ENCODE peak calls at places on chromosomes 7 and 10, in nine cellular contexts. N is heart left ventricle, U is sigmoid colon, F is left lung, P is right lobe of liver, W is PC-3, Z is fibroblast of lung, T is kidney epithelial cell, I is AG09309. Q is an unnamed sample.

GRCh38 chr7:130488376-130489139 is 3.3 kb upstream of the MEST start:
- DNase-seq in P (no peak), T (no peak), W (no peak), N (no peak), I (no peak), F (no peak), Z (peak), U (no peak), Q (no peak)

GRCh38 chr7:84701524-84702306 is 485.1 kb downstream of the SEMA3D start:
- DNase-seq in W (peak), Z (peak), I (peak), F (no peak), T (peak), U (no peak), P (no peak), N (no peak), Q (peak)

GRCh38 chr7:96495751-96496216 is 173.9 kb upstream of the SLC25A13 start:
- DNase-seq in W (peak), I (no peak), Z (no peak), P (no peak), F (no peak), U (no peak), N (no peak), T (no peak), Q (no peak)

GRCh38 chr10:80539421-80539999 is 1.8 kb downstream of the SH2D4B start:
- DNase-seq in P (no peak), U (peak), N (no peak), I (no peak), T (no peak), Z (no peak), F (peak), W (no peak), Q (no peak)

GRCh38 chr10:71582019-71582418 is 137.6 kb downstream of the C10orf105 start:
- DNase-seq in P (no peak), T (peak), N (peak), W (peak), Z (peak), F (no peak), U (no peak), I (no peak), Q (peak)

GRCh38 chr10:120963053-120963533 is 111.9 kb downstream of the WDR11 start:
- DNase-seq in I (no peak), Z (no peak), U (no peak), P (no peak), F (peak), W (no peak), T (no peak), N (no peak), Q (no peak)

GRCh38 chr10:86304436-86304835 is 62.2 kb downstream of the GRID1 start:
- DNase-seq in N (no peak), W (no peak), T (no peak), F (no peak), Z (no peak), U (peak), P (no peak), I (no peak), Q (no peak)

GRCh38 chr7:23022258-23022745 is 8.4 kb upstream of the HYCC1 start:
- DNase-seq in W (peak), Z (peak), P (no peak), T (no peak), I (peak), F (no peak), U (no peak), N (no peak), Q (peak)

GRCh38 chr7:28272461-28272877 is 91.9 kb upstream of the JAZF1 start:
- DNase-seq in U (peak), T (no peak), I (peak), Z (peak), W (peak), P (peak), N (peak), F (no peak), Q (peak)

GRCh38 chr7:54802114-54802513 is 43.1 kb upstream of the SEC61G start:
- DNase-seq in P (no peak), N (no peak), Z (no peak), T (no peak), F (no peak), I (no peak), U (no peak), W (no peak), Q (no peak)

GRCh38 chr10:110840225-110840922 is 31.4 kb upstream of the PDCD4 start:
- DNase-seq in P (peak), N (no peak), U (peak), I (no peak), Z (no peak), T (no peak), W (peak), F (no peak), Q (no peak)

GRCh38 chr7:83427929-83428328 is 221.0 kb downstream of the SEMA3E start:
- DNase-seq in F (no peak), U (no peak), W (peak), N (no peak), I (no peak), P (no peak), Z (no peak), T (no peak), Q (no peak)

GRCh38 chr10:98745645-98746044 is 298.9 kb upstream of the HPS1 start:
- DNase-seq in I (no peak), T (no peak), F (no peak), N (no peak), P (no peak), Z (no peak), W (no peak), U (no peak), Q (no peak)

GRCh38 chr10:102647433-102648268 is 3.4 kb downstream of the TRIM8 start:
- DNase-seq in P (no peak), I (no peak), T (no peak), F (peak), W (no peak), Z (no peak), U (no peak), N (no peak), Q (no peak)

GRCh38 chr7:55572378-55573233 is at the start of gene VOPP1:
- DNase-seq in N (peak), T (no peak), U (peak), F (peak), W (peak), P (peak), Z (peak), I (no peak), Q (peak)

GRCh38 chr7:108384721-108385483 is 71.3 kb downstream of the NRCAM start:
- DNase-seq in W (peak), T (no peak), F (no peak), P (no peak), U (no peak), Z (no peak), N (no peak), I (no peak), Q (no peak)

GRCh38 chr10:1104971-1105370 is 48.8 kb downstream of the WDR37 start:
- DNase-seq in I (no peak), U (no peak), T (no peak), Z (no peak), W (no peak), N (no peak), P (no peak), F (no peak), Q (no peak)

GRCh38 chr10:73998623-73999622 is 1.0 kb downstream of the VCL start:
- DNase-seq in U (peak), Z (peak), F (peak), P (peak), T (peak), I (no peak), W (peak), N (peak), Q (peak)

GRCh38 chr7:44517175-44517574 is 24.0 kb downstream of the NPC1L1 start:
- DNase-seq in P (peak), W (no peak), F (no peak), I (no peak), U (no peak), Z (no peak), N (no peak), T (no peak), Q (no peak)

GRCh38 chr10:89653410-89653828 is 8.4 kb upstream of the PANK1 start:
- DNase-seq in I (no peak), F (no peak), N (no peak), T (peak), Z (no peak), U (no peak), W (peak), P (no peak), Q (peak)

GRCh38 chr7:7114575-7115291 is 67.6 kb upstream of the C1GALT1 start:
- DNase-seq in Z (no peak), N (no peak), W (peak), I (no peak), P (peak), T (no peak), U (no peak), F (no peak), Q (no peak)

GRCh38 chr7:19620470-19620869 is 88.4 kb downstream of the POLR1F start:
- DNase-seq in Z (peak), I (no peak), W (no peak), P (no peak), N (no peak), F (no peak), U (no peak), T (no peak), Q (no peak)

GRCh38 chr10:83917519-83918506 is 221.5 kb upstream of the GHITM start:
- DNase-seq in I (no peak), Z (no peak), N (peak), F (no peak), W (no peak), P (no peak), T (no peak), U (peak), Q (no peak)

GRCh38 chr7:155839461-155839860 is 27.2 kb upstream of the SHH start:
- DNase-seq in F (no peak), P (peak), T (no peak), W (no peak), I (no peak), Z (no peak), N (no peak), U (peak), Q (no peak)

GRCh38 chr7:148773344-148773743 is 74.6 kb downstream of the CUL1 start:
- DNase-seq in Z (no peak), T (peak), F (no peak), N (no peak), P (no peak), I (no peak), W (no peak), U (no peak), Q (no peak)

GRCh38 chr7:108660465-108660864 is 90.8 kb downstream of the DNAJB9 start:
- DNase-seq in F (no peak), N (no peak), P (no peak), Z (peak), W (peak), U (no peak), T (no peak), I (no peak), Q (no peak)

DNA sequence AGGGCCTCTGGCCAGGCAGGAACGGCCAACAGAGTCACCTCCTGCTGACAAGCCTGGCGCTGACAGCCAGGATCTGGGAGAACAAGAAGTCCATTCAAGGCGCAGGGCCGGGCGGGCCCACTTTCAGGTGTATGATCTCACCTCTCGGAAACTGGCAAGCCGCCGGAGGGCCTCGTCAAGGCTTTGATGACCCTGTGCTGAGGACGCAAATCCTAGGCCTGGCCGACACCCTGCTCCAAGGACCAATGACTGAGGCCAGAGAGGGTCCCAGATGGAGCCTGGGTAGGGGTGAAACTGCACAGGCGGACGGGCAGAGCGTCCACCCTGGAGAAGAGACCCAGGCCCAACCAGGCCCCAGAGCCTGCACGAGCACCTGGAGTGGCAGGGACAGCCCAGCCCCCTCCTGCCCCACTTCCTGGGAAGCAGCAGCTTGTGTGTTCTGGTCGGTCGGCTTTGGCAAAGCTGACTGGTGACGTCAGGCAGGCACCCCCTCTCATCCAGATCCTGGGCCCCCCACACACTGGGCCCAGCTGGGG is 30.6 kb downstream of the MYL10 start:
- DNase-seq in N (no peak), I (no peak), F (peak), U (no peak), P (no peak), T (no peak), W (no peak), Z (no peak), Q (no peak)
- H3K4me3 ChIP-seq in N (no peak), I (no peak), F (no peak), U (no peak), P (no peak), T (no peak), W (no peak), Z (no peak), Q (no peak)

GRCh38 chr10:122054046-122055025 is 65.4 kb downstream of the TACC2 start:
- DNase-seq in P (peak), T (no peak), U (peak), I (no peak), N (peak), W (peak), Z (peak), F (no peak), Q (peak)
- TF ChIP-seq CTCF in P (peak), T (peak), U (peak), I (peak), N (peak), W (peak), Z (peak), F (peak), Q (peak)

GRCh38 chr7:128910569-128910945 is at the start of gene KCP:
- DNase-seq in F (no peak), W (no peak), I (no peak), T (no peak), N (no peak), P (no peak), Z (no peak), U (peak), Q (no peak)
- H3K4me3 ChIP-seq in F (no peak), W (no peak), I (peak), T (peak), N (no peak), P (peak), Z (peak), U (peak), Q (peak)

GRCh38 chr7:16693601-16694318 is 47.8 kb downstream of the BZW2 start:
- DNase-seq in T (no peak), I (no peak), U (no peak), P (no peak), F (no peak), Z (peak), W (peak), N (no peak), Q (no peak)

GRCh38 chr7:16684935-16685334 is 39.0 kb downstream of the BZW2 start:
- DNase-seq in W (peak), F (no peak), U (no peak), P (no peak), T (no peak), Z (no peak), I (no peak), N (no peak), Q (no peak)

DNA sequence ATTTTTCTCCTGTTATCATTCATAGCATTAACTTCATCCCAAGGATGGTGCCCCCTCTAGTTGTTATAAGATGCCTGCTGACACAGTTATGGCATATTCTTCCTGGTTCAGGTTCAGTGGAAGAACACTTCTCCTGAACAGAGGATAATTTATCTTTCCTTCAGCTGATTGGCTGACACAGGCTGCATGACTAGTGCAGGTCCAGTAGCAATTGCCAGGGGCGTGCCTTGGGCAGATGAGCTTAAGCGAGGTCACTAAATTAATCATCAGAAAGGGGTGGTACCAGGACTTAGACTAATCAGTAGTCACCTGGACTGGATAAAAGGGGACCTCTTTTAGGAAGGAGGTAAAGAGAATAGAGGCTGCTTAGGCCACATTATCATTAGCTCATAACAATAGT is 42.3 kb downstream of the BZW2 start:
- DNase-seq in N (no peak), I (no peak), Z (no peak), F (no peak), W (peak), P (no peak), T (no peak), U (no peak), Q (no peak)
- TF ChIP-seq CTCF in N (no peak), I (no peak), Z (no peak), F (no peak), W (no peak), P (no peak), T (no peak), U (no peak), Q (no peak)

GRCh38 chr10:48656928-48657327 is 27.7 kb upstream of the WDFY4 start:
- DNase-seq in P (no peak), U (no peak), I (no peak), Z (no peak), W (no peak), N (no peak), T (no peak), F (no peak), Q (no peak)
- H3K4me3 ChIP-seq in P (no peak), U (no peak), I (no peak), Z (peak), W (peak), N (no peak), T (no peak), F (no peak), Q (peak)

DNA sequence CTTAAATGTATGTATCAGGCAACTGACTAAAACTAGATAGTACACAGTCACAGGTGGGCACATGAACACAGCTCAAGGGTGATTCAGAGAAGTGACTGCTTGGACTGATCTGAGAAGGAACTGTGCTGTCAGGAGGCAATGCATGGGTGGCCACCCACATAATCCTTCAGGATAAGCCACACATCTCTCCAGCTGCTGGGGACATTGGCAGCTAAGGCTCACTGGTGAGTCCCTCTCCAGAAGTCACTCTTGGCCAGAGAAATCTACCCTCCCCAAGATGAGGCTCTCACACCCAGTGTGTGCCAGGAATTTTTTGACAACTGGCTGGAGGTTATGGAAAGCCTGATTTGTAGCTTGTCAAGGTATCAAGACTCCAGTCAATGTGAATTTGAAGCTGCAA is 302.4 kb upstream of the NEBL start:
- DNase-seq in W (no peak), P (no peak), T (no peak), U (no peak), F (no peak), N (no peak), Z (no peak), I (no peak), Q (no peak)
- TF ChIP-seq CTCF in W (no peak), P (no peak), T (no peak), U (no peak), F (no peak), N (no peak), Z (no peak), I (no peak), Q (no peak)

Q was measured in AG10803.